ENCODE peak calls at places on chromosome 2, in six cellular contexts. One of them, this sample, is unnamed.

GRCh38 chr2:10466801-10467200 is 18.7 kb upstream of the ODC1 start:
- DNase-seq in K562: no peak
- DNase-seq in GM12892: no peak
- DNase-seq in GM12878: no peak
- DNase-seq in HepG2: no peak
- DNase-seq in H1: no peak
- DNase-seq in this sample: no peak

GRCh38 chr2:227921648-227922047 is 50.2 kb downstream of the DAW1 start:
- DNase-seq in K562: no peak
- DNase-seq in GM12892: no peak
- DNase-seq in GM12878: no peak
- DNase-seq in HepG2: no peak
- DNase-seq in H1: no peak
- DNase-seq in this sample: no peak

GRCh38 chr2:27720004-27720551 is 51.4 kb upstream of the MRPL33 start:
- DNase-seq in K562: no peak
- DNase-seq in GM12892: no peak
- DNase-seq in GM12878: no peak
- DNase-seq in HepG2: peak
- DNase-seq in H1: no peak
- DNase-seq in this sample: no peak

GRCh38 chr2:120291464-120292311 is 39.0 kb downstream of the RALB start:
- DNase-seq in K562: peak
- DNase-seq in GM12892: no peak
- DNase-seq in GM12878: no peak
- DNase-seq in HepG2: no peak
- DNase-seq in H1: no peak
- DNase-seq in this sample: no peak

GRCh38 chr2:224520064-224520463 is 65.1 kb downstream of the CUL3 start:
- DNase-seq in K562: no peak
- DNase-seq in GM12892: no peak
- DNase-seq in GM12878: peak
- DNase-seq in HepG2: peak
- DNase-seq in H1: no peak
- DNase-seq in this sample: peak

GRCh38 chr2:54635554-54636152 is 87.8 kb upstream of the EML6 start:
- DNase-seq in K562: no peak
- DNase-seq in GM12892: no peak
- DNase-seq in GM12878: no peak
- DNase-seq in HepG2: no peak
- DNase-seq in H1: no peak
- DNase-seq in this sample: no peak

GRCh38 chr2:211035548-211036185 is 479.3 kb downstream of the CPS1 start:
- DNase-seq in K562: no peak
- DNase-seq in GM12892: no peak
- DNase-seq in GM12878: no peak
- DNase-seq in HepG2: peak
- DNase-seq in H1: no peak
- DNase-seq in this sample: no peak

GRCh38 chr2:48901015-48901343 is 145.5 kb upstream of the LHCGR start:
- DNase-seq in K562: no peak
- DNase-seq in GM12892: no peak
- DNase-seq in GM12878: no peak
- DNase-seq in HepG2: no peak
- DNase-seq in H1: no peak
- DNase-seq in this sample: no peak

GRCh38 chr2:188609321-188610049 is 317.8 kb downstream of the GULP1 start:
- DNase-seq in K562: no peak
- DNase-seq in GM12892: no peak
- DNase-seq in GM12878: no peak
- DNase-seq in HepG2: no peak
- DNase-seq in H1: no peak
- DNase-seq in this sample: no peak

GRCh38 chr2:163800889-163801498 is 65.2 kb upstream of the FIGN start:
- DNase-seq in K562: no peak
- DNase-seq in GM12892: no peak
- DNase-seq in GM12878: no peak
- DNase-seq in HepG2: no peak
- DNase-seq in H1: no peak
- DNase-seq in this sample: no peak

DNA sequence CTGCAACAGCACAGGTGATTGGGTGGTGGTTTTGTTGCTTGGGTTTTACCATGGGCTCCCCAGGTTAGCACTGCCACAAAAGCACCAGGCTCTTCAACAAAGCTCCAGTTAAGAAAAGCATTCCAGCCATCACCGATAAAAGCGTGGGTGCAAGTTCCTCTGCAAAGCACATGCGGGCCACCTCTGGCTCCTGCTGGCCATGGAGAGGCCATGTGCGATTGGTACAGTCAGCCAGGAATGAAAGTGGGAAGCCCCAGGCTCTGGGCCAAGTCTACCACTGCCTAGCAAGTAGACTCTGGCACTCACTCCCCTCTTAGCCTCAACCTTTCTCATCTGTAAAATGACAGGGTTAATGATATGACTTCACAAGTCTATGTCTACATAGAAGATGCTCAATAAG is 36.0 kb downstream of the BCL11A start:
- DNase-seq in K562: no peak
- DNase-seq in GM12892: no peak
- DNase-seq in GM12878: no peak
- DNase-seq in HepG2: no peak
- DNase-seq in H1: no peak
- DNase-seq in this sample: no peak
- TF ChIP-seq TAF1 in K562: no peak
- TF ChIP-seq TAF1 in GM12892: no peak
- TF ChIP-seq TAF1 in GM12878: no peak
- TF ChIP-seq TAF1 in HepG2: no peak
- TF ChIP-seq TAF1 in H1: no peak
- TF ChIP-seq TAF1 in this sample: no peak

DNA sequence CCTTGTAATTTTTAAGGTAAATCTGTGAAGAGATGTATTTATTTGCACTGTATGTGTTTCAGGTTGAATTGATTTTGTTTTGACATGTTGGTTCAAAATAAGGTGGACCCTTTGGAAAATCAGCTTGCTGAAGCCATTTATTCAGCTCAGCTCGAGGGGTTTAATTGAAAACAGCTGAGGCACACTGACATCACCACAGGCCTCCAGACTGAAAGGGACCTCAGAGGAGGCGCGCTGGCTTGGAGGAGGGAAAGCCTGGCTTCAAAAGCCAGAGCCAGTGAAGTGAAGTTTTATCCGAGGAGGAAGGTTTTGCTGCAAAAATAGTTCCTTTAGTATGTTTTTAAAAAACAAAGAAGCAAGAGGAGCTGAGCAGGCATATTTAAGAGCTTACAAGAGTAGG is 26.9 kb upstream of the DNMT3A start:
- DNase-seq in K562: no peak
- DNase-seq in GM12892: no peak
- DNase-seq in GM12878: no peak
- DNase-seq in HepG2: no peak
- DNase-seq in H1: no peak
- DNase-seq in this sample: no peak
- TF ChIP-seq TAF1 in K562: no peak
- TF ChIP-seq TAF1 in GM12892: no peak
- TF ChIP-seq TAF1 in GM12878: no peak
- TF ChIP-seq TAF1 in HepG2: no peak
- TF ChIP-seq TAF1 in H1: no peak
- TF ChIP-seq TAF1 in this sample: no peak

GRCh38 chr2:68737717-68738116 is 3.1 kb downstream of the ARHGAP25 start:
- DNase-seq in K562: no peak
- DNase-seq in GM12892: no peak
- DNase-seq in GM12878: no peak
- DNase-seq in HepG2: no peak
- DNase-seq in H1: no peak
- DNase-seq in this sample: no peak
- TF ChIP-seq TAF1 in K562: no peak
- TF ChIP-seq TAF1 in GM12892: no peak
- TF ChIP-seq TAF1 in GM12878: no peak
- TF ChIP-seq TAF1 in HepG2: no peak
- TF ChIP-seq TAF1 in H1: no peak
- TF ChIP-seq TAF1 in this sample: no peak

GRCh38 chr2:154537024-154537423 is 161.5 kb upstream of the KCNJ3 start:
- DNase-seq in K562: no peak
- DNase-seq in GM12892: no peak
- DNase-seq in GM12878: peak
- DNase-seq in HepG2: no peak
- DNase-seq in H1: no peak
- DNase-seq in this sample: no peak
- TF ChIP-seq TAF1 in K562: no peak
- TF ChIP-seq TAF1 in GM12892: no peak
- TF ChIP-seq TAF1 in GM12878: no peak
- TF ChIP-seq TAF1 in HepG2: no peak
- TF ChIP-seq TAF1 in H1: no peak
- TF ChIP-seq TAF1 in this sample: no peak

DNA sequence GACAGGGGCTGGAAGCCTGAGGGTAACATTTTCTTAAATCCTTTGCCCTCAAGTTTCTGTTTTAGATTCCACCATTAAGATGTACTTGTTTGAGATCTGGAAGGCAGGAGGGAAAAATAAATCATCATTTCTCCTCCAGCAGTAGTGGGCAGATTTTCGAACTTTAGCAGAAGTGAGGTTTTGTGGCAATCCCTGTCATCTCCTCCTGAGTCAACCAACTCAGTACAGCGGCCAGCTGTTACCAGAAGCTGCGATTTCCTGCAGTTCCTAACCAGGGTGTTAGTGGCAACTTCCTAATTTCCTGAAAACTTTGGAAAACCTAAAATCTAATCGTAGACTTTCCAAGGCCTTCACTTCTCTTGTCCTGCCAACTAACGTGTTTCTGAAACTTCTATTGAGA is 517.2 kb upstream of the ACVR2A start:
- DNase-seq in K562: no peak
- DNase-seq in GM12892: no peak
- DNase-seq in GM12878: peak
- DNase-seq in HepG2: no peak
- DNase-seq in H1: no peak
- DNase-seq in this sample: no peak
- TF ChIP-seq TAF1 in K562: no peak
- TF ChIP-seq TAF1 in GM12892: no peak
- TF ChIP-seq TAF1 in GM12878: no peak
- TF ChIP-seq TAF1 in HepG2: no peak
- TF ChIP-seq TAF1 in H1: no peak
- TF ChIP-seq TAF1 in this sample: no peak

This sample was measured in GM12891.